ENCODE peak calls at places on chromosomes 6 and 20, in six cellular contexts. One of them, this sample, is unnamed.

GRCh38 chr6:10278786-10279185 is 136.1 kb downstream of the TFAP2A start:
- DNase-seq in thyroid gland: no peak
- DNase-seq in endothelial cell of umbilical vein: no peak
- DNase-seq in stimulated activated CD4-positive, alpha-beta T cell treated with anti-CD3 and anti-CD28 coated beads, Interleukin-4, amount 100 ng/mL, for 48 hours: no peak
- DNase-seq in heart left ventricle: no peak
- DNase-seq in effector memory CD8-positive, alpha-beta T cell: no peak
- DNase-seq in this sample: no peak

GRCh38 chr20:34880095-34880680 is 3.8 kb downstream of the ACSS2 start:
- DNase-seq in thyroid gland: no peak
- DNase-seq in endothelial cell of umbilical vein: no peak
- DNase-seq in stimulated activated CD4-positive, alpha-beta T cell treated with anti-CD3 and anti-CD28 coated beads, Interleukin-4, amount 100 ng/mL, for 48 hours: no peak
- DNase-seq in heart left ventricle: no peak
- DNase-seq in effector memory CD8-positive, alpha-beta T cell: no peak
- DNase-seq in this sample: no peak

GRCh38 chr6:31204751-31205145 is 34.3 kb upstream of the POU5F1 start:
- DNase-seq in thyroid gland: no peak
- DNase-seq in endothelial cell of umbilical vein: no peak
- DNase-seq in stimulated activated CD4-positive, alpha-beta T cell treated with anti-CD3 and anti-CD28 coated beads, Interleukin-4, amount 100 ng/mL, for 48 hours: no peak
- DNase-seq in heart left ventricle: no peak
- DNase-seq in effector memory CD8-positive, alpha-beta T cell: no peak
- DNase-seq in this sample: peak

GRCh38 chr20:47035191-47035590 is 140.5 kb downstream of the EYA2 start:
- DNase-seq in thyroid gland: no peak
- DNase-seq in endothelial cell of umbilical vein: no peak
- DNase-seq in stimulated activated CD4-positive, alpha-beta T cell treated with anti-CD3 and anti-CD28 coated beads, Interleukin-4, amount 100 ng/mL, for 48 hours: no peak
- DNase-seq in heart left ventricle: no peak
- DNase-seq in effector memory CD8-positive, alpha-beta T cell: no peak
- DNase-seq in this sample: no peak

GRCh38 chr6:28543671-28544131 is 18.0 kb downstream of the GPX5 start:
- DNase-seq in thyroid gland: peak
- DNase-seq in endothelial cell of umbilical vein: no peak
- DNase-seq in stimulated activated CD4-positive, alpha-beta T cell treated with anti-CD3 and anti-CD28 coated beads, Interleukin-4, amount 100 ng/mL, for 48 hours: no peak
- DNase-seq in heart left ventricle: no peak
- DNase-seq in effector memory CD8-positive, alpha-beta T cell: no peak
- DNase-seq in this sample: no peak

GRCh38 chr6:36823421-36824096 is 15.7 kb downstream of the CPNE5 start:
- DNase-seq in thyroid gland: no peak
- DNase-seq in endothelial cell of umbilical vein: peak
- DNase-seq in stimulated activated CD4-positive, alpha-beta T cell treated with anti-CD3 and anti-CD28 coated beads, Interleukin-4, amount 100 ng/mL, for 48 hours: no peak
- DNase-seq in heart left ventricle: peak
- DNase-seq in effector memory CD8-positive, alpha-beta T cell: no peak
- DNase-seq in this sample: no peak

GRCh38 chr6:107423474-107423873 is 35.9 kb downstream of the PDSS2 start:
- DNase-seq in thyroid gland: no peak
- DNase-seq in endothelial cell of umbilical vein: no peak
- DNase-seq in stimulated activated CD4-positive, alpha-beta T cell treated with anti-CD3 and anti-CD28 coated beads, Interleukin-4, amount 100 ng/mL, for 48 hours: no peak
- DNase-seq in heart left ventricle: no peak
- DNase-seq in effector memory CD8-positive, alpha-beta T cell: no peak
- DNase-seq in this sample: no peak

GRCh38 chr6:128144320-128144719 is 243.5 kb upstream of the THEMIS start:
- DNase-seq in thyroid gland: no peak
- DNase-seq in endothelial cell of umbilical vein: no peak
- DNase-seq in stimulated activated CD4-positive, alpha-beta T cell treated with anti-CD3 and anti-CD28 coated beads, Interleukin-4, amount 100 ng/mL, for 48 hours: no peak
- DNase-seq in heart left ventricle: no peak
- DNase-seq in effector memory CD8-positive, alpha-beta T cell: no peak
- DNase-seq in this sample: no peak

GRCh38 chr6:20826378-20826777 is 292.1 kb downstream of the CDKAL1 start:
- DNase-seq in thyroid gland: no peak
- DNase-seq in endothelial cell of umbilical vein: peak
- DNase-seq in stimulated activated CD4-positive, alpha-beta T cell treated with anti-CD3 and anti-CD28 coated beads, Interleukin-4, amount 100 ng/mL, for 48 hours: no peak
- DNase-seq in heart left ventricle: no peak
- DNase-seq in effector memory CD8-positive, alpha-beta T cell: no peak
- DNase-seq in this sample: no peak

GRCh38 chr6:3439961-3440360 is 16.9 kb downstream of the SLC22A23 start:
- DNase-seq in thyroid gland: no peak
- DNase-seq in endothelial cell of umbilical vein: no peak
- DNase-seq in stimulated activated CD4-positive, alpha-beta T cell treated with anti-CD3 and anti-CD28 coated beads, Interleukin-4, amount 100 ng/mL, for 48 hours: no peak
- DNase-seq in heart left ventricle: no peak
- DNase-seq in effector memory CD8-positive, alpha-beta T cell: no peak
- DNase-seq in this sample: no peak

GRCh38 chr20:32451682-32452461 is 93.7 kb downstream of the ASXL1 start:
- DNase-seq in thyroid gland: no peak
- DNase-seq in endothelial cell of umbilical vein: no peak
- DNase-seq in stimulated activated CD4-positive, alpha-beta T cell treated with anti-CD3 and anti-CD28 coated beads, Interleukin-4, amount 100 ng/mL, for 48 hours: no peak
- DNase-seq in heart left ventricle: no peak
- DNase-seq in effector memory CD8-positive, alpha-beta T cell: no peak
- DNase-seq in this sample: no peak

GRCh38 chr6:87102296-87102695 is 7.4 kb upstream of the CGA start:
- DNase-seq in thyroid gland: no peak
- DNase-seq in endothelial cell of umbilical vein: no peak
- DNase-seq in stimulated activated CD4-positive, alpha-beta T cell treated with anti-CD3 and anti-CD28 coated beads, Interleukin-4, amount 100 ng/mL, for 48 hours: no peak
- DNase-seq in heart left ventricle: no peak
- DNase-seq in effector memory CD8-positive, alpha-beta T cell: no peak
- DNase-seq in this sample: no peak

GRCh38 chr6:125858427-125859320 is 67.9 kb downstream of the NCOA7 start:
- DNase-seq in thyroid gland: peak
- DNase-seq in endothelial cell of umbilical vein: peak
- DNase-seq in stimulated activated CD4-positive, alpha-beta T cell treated with anti-CD3 and anti-CD28 coated beads, Interleukin-4, amount 100 ng/mL, for 48 hours: no peak
- DNase-seq in heart left ventricle: peak
- DNase-seq in effector memory CD8-positive, alpha-beta T cell: no peak
- DNase-seq in this sample: peak

GRCh38 chr6:161094904-161095440 is 103.4 kb downstream of the MAP3K4 start:
- DNase-seq in thyroid gland: no peak
- DNase-seq in endothelial cell of umbilical vein: no peak
- DNase-seq in stimulated activated CD4-positive, alpha-beta T cell treated with anti-CD3 and anti-CD28 coated beads, Interleukin-4, amount 100 ng/mL, for 48 hours: no peak
- DNase-seq in heart left ventricle: no peak
- DNase-seq in effector memory CD8-positive, alpha-beta T cell: no peak
- DNase-seq in this sample: no peak

GRCh38 chr6:151009576-151009975 is 144.1 kb downstream of the MTHFD1L start:
- DNase-seq in thyroid gland: peak
- DNase-seq in endothelial cell of umbilical vein: no peak
- DNase-seq in stimulated activated CD4-positive, alpha-beta T cell treated with anti-CD3 and anti-CD28 coated beads, Interleukin-4, amount 100 ng/mL, for 48 hours: no peak
- DNase-seq in heart left ventricle: no peak
- DNase-seq in effector memory CD8-positive, alpha-beta T cell: no peak
- DNase-seq in this sample: no peak

This sample was measured in H54.